ENCODE peak calls at places on chromosomes 3 and 15, in four cellular contexts. E is GM12878, B is HepG2, A is H1. W is an unnamed sample. For H3K4me1, the result is how much of the 10 kb centered on the place peaks cover.

GRCh38 chr3:96813820-96814580 is 394 bp upstream of the EPHA6 start:
- DNase-seq in E (no peak), B (peak), A (no peak), W (peak)

GRCh38 chr15:63086967-63087366 is 34.7 kb upstream of the LACTB start:
- DNase-seq in E (no peak), B (no peak), A (no peak), W (no peak)

GRCh38 chr3:64340636-64341240 is 115.5 kb upstream of the PRICKLE2 start:
- DNase-seq in E (no peak), B (no peak), A (no peak), W (no peak)

GRCh38 chr15:96345560-96346389 is 15.3 kb downstream of the NR2F2 start:
- DNase-seq in E (no peak), B (peak), A (peak), W (no peak)

GRCh38 chr15:62745621-62746180 is 296.8 kb upstream of the TPM1 start:
- DNase-seq in E (no peak), B (no peak), A (no peak), W (no peak)

GRCh38 chr15:49627407-49627877 is 6.6 kb downstream of the DTWD1 start:
- DNase-seq in E (no peak), B (peak), A (no peak), W (no peak)

GRCh38 chr3:141660598-141660947 is 77.5 kb upstream of the RNF7 start:
- DNase-seq in E (no peak), B (no peak), A (no peak), W (no peak)

GRCh38 chr3:121985841-121986240 is 36.2 kb downstream of the ILDR1 start:
- DNase-seq in E (no peak), B (no peak), A (no peak), W (no peak)

GRCh38 chr15:57873564-57874209 is 167.2 kb downstream of the POLR2M start:
- DNase-seq in E (no peak), B (no peak), A (no peak), W (no peak)

GRCh38 chr3:127490271-127491023 is 100.1 kb downstream of the TPRA1 start:
- DNase-seq in E (no peak), B (no peak), A (peak), W (no peak)

GRCh38 chr15:84725001-84725491 is 9.1 kb upstream of the SEC11A start:
- DNase-seq in E (peak), B (no peak), A (no peak), W (no peak)

GRCh38 chr3:23834082-23834870 is 28.5 kb downstream of the UBE2E1 start:
- DNase-seq in E (no peak), B (no peak), A (no peak), W (no peak)

GRCh38 chr15:89021224-89021623 is 67.0 kb upstream of the ABHD2 start:
- DNase-seq in E (no peak), B (no peak), A (no peak), W (no peak)

GRCh38 chr3:98921957-98922356 is 20.5 kb upstream of the DCBLD2 start:
- DNase-seq in E (no peak), B (no peak), A (no peak), W (no peak)

GRCh38 chr15:60840306-60840702 is 361.4 kb upstream of the ICE2 start:
- DNase-seq in E (no peak), B (no peak), A (no peak), W (no peak)

GRCh38 chr15:60843482-60843881 is 364.5 kb upstream of the ICE2 start:
- DNase-seq in E (no peak), B (no peak), A (no peak), W (no peak)

GRCh38 chr15:60842694-60843093 is 363.8 kb upstream of the ICE2 start:
- DNase-seq in E (no peak), B (no peak), A (no peak), W (no peak)

GRCh38 chr15:60838206-60838605 is 359.3 kb upstream of the ICE2 start:
- DNase-seq in E (no peak), B (no peak), A (no peak), W (no peak)

DNA sequence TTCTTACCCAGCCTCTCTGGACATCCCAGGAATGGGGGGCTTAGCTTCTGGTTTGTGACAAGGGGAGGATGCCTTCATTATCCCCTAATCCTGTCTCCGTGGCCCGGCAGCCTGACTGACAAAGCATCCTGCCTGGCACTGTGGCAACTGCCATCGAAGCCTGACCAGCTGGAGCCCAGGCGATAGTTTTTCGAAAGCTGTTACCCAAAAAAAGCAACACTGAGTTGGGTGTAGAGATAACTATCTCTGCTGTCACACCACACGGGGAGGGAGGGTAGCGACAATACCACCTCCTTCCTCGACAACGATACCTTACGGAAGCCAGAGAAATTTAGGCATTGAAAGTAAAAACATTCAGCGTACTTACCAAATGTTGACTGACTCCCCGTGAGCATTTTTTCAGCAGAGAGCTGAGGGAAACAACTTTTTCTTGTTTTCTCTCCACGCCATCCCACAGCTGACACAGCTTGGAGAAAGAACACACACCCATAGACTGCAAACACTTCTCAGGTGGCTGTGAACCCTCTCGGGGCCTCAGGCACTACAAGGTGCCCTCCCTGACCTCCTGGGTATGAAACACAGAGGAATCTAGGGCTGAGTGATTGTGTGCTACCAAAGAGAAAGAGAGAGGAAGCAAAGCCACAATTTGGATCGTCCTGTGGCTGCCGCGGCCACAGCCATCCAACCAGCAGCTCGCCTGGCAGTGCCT is 361.9 kb upstream of the ICE2 start:
- DNase-seq in E (no peak), B (no peak), A (no peak), W (no peak)
- TF ChIP-seq YY1 in E (no peak), B (no peak), A (no peak), W (no peak)

DNA sequence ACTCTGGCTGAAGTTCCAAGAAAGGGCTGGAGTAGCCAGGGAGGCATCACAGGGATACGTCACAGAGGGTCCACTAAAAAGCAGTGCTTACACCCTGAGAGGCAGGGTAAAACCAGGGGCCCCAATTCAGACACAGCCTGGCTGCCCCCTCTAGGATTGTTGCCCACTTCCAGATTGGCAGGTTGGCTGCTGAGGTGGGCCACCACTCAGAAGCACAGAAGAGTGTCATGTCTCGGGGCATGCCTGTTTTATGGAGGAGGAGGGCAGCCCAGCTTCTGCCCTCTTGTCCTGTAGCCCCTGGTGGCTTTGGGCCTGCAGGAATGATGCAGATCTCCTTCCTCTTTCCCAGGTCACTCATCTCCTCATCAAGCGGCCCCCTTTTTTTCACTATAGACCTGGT is 24.0 kb downstream of the NOX5 start:
- DNase-seq in E (no peak), B (no peak), A (peak), W (no peak)
- TF ChIP-seq SUZ12 in E (no peak), B (no peak), A (no peak), W (no peak)

GRCh38 chr3:129006864-129007263 is 5.8 kb downstream of the EFCC1 start:
- DNase-seq in E (no peak), B (no peak), A (no peak), W (no peak)

GRCh38 chr3:129009266-129009665 is 8.2 kb downstream of the EFCC1 start:
- DNase-seq in E (no peak), B (no peak), A (no peak), W (no peak)

GRCh38 chr3:129007792-129008191 is 6.7 kb downstream of the EFCC1 start:
- DNase-seq in E (no peak), B (no peak), A (no peak), W (no peak)

GRCh38 chr3:129013491-129013891 is 12.4 kb downstream of the EFCC1 start:
- DNase-seq in E (no peak), B (no peak), A (no peak), W (no peak)

GRCh38 chr3:129010316-129010956 is 9.3 kb downstream of the EFCC1 start:
- DNase-seq in E (no peak), B (no peak), A (no peak), W (no peak)
- H3K4me1 ChIP-seq in E (under half), B (under half), A (under half), W (under half)

GRCh38 chr3:4138150-4138783 is 164.9 kb upstream of the SETMAR start:
- DNase-seq in E (no peak), B (peak), A (no peak), W (no peak)

GRCh38 chr3:4138784-4139431 is 164.3 kb upstream of the SETMAR start:
- DNase-seq in E (no peak), B (no peak), A (no peak), W (no peak)

GRCh38 chr3:4140921-4141320 is 162.2 kb upstream of the SETMAR start:
- DNase-seq in E (no peak), B (no peak), A (no peak), W (no peak)

DNA sequence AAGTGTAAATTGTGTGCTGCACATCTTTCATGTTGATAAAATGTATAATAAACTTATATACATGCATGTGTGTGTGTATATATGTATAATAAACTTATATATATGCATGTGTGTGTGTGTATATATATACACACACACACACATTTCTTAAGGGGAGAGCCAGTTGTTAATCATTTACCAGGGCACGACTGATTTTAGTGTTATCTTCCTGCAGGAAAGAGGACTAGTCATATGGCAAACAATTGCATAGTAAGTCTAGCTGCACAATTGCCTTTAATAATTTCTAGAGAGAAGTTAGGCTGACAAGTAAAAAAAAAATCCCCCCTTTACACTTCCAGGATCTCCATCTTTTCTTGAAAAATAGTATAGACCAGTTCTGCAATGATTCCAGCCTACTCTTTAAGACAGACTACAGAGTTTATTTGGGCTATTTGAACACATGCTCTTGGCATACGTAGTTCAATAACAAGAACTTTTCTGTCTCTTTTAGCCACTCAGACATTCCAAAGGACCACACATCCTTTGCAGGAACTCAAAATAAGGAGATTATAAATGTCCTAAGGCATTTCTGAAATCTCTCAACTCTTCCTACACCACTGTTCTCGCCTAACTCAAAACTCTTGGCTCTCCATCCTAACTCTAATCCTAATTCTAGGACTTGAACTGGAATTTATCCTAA is 163.6 kb upstream of the SETMAR start:
- DNase-seq in E (no peak), B (peak), A (no peak), W (no peak)
- TF ChIP-seq YY1 in E (no peak), B (no peak), A (no peak), W (no peak)

DNA sequence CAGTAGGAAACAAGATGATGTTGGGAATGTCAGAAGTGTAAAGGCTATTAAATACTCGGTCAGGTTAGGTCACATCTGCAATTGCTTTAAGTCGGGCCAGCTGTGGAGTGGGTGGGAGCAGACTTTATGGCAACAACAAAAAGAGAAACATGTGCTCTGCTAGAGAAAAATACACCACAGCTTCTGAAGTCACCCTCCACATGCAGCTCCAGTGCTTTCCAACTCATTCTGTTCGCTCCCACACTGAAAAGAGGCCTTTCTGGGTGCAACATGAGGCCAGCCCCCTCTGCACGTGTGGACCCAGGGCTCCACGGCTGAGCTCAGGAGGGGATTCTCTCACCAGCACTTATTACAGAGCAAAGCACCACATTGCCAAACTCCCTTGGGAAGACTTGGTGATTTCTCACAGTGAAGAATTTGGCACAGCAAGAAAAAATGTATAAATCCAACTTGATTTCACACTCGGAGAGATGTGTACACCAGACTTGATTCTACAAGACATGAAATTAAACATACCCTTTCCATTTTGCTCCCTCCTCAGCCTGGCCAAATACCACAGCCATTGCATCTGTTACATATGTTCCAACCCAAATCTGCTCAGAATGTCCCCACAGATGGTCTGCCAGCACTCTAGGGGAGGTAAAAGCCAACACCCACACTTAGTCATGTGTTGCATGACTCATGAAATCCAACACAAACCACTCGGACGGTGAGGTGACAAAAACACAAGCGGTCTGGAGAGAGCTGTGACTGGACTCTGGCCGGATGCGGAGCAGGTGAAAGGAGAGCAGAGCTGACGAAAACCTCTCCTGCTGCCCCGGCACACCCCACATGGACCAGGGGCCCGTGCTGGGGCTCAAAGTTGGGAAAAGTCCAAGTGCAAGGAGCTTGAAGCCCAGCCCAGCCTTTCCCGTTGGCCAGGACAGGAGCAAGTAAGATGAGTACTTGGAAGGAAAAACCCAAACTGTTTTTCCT is 74.6 kb downstream of the ITGB5 start:
- DNase-seq in E (no peak), B (peak), A (no peak), W (no peak)
- TF ChIP-seq SUZ12 in E (no peak), B (no peak), A (no peak), W (no peak)

GRCh38 chr15:41789662-41790061 is 15.4 kb downstream of the MAPKBP1 start:
- DNase-seq in E (no peak), B (no peak), A (no peak), W (no peak)
- H3K4me1 ChIP-seq in E (under half), B (under half), A (under half), W (under half)

GRCh38 chr3:170809975-170810357 is 60.0 kb downstream of the RPL22L1 start:
- DNase-seq in E (no peak), B (no peak), A (no peak), W (no peak)
- TF ChIP-seq YY1 in E (no peak), B (no peak), A (no peak), W (no peak)

DNA sequence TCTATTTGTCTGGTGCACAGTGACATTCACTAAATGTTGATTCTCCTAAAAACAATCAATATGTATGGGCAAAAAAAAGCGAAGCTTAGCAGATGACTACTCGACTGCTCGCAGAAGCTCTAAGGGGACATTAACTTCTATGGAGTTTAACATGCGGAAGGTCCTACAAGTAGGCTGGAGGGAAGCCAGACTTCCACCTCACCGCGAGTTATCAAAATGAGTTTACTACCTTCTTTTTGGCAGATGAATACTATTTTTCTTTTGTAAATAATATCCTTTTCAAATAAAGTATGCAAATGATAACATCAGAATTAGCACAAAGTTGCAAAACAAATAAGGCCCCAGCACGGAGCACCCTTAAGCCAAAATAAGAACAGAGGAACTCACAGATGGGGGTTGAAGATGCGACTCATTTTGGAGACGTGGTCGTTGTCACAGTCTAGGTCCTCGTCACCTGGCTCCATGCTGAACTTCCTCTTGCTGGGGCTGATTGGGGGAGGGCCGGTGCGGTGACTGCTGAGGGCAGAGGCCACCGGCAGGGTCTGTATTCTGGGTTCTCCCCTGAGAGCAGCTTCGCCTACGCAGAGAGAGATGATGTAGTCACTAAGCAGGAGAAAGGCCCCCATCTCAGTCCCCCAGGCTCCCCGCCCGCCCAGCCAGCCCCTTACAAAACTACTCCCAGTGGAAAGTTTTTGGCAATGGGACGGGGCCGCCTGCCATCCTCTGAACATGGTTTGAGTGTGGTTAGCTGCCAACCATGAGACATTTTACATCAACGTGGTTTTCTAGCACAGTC is 42.1 kb downstream of the VGLL4 start:
- DNase-seq in E (peak), B (no peak), A (no peak), W (no peak)
- TF ChIP-seq SUZ12 in E (no peak), B (no peak), A (no peak), W (no peak)

DNA sequence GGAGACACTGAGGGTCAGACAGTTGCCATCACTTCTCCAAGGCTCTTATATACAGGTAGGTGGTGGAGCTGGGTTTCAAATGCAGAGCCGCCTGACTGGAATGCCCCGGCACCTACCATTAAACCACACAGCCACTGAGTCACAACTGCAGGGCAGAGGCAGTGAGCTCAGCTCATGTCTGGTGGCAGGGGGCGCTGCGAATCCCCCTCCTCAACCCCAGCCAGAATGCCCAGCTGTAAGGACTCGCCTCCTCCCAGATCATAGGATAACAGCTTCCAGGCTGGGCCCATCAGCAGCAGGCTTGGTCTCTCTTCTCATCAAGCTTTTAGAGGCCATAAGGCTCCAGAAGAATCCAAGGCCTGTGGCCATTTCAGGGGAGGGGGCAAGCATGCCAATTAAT is 26.4 kb downstream of the ADCY5 start:
- DNase-seq in E (no peak), B (no peak), A (no peak), W (no peak)
- H3K4me1 ChIP-seq in E (under half), B (under half), A (under half), W (under half)

GRCh38 chr3:16801223-16801622 is 83.5 kb upstream of the PLCL2 start:
- DNase-seq in E (no peak), B (no peak), A (no peak), W (no peak)
- TF ChIP-seq YY1 in E (no peak), B (no peak), A (no peak), W (no peak)

W was measured in NT2/D1.